ENCODE peak calls at places on chromosome 21, in seven cellular contexts. H, G, Z, K, T, C and W are unnamed samples.

GRCh38 chr21:31922881-31923280 is 50.1 kb downstream of the HUNK start:
- DNase-seq in T (no peak), K (no peak), Z (no peak), G (no peak), C (no peak), H (no peak), W (peak; percentile 90)

GRCh38 chr21:26007911-26008579 is 162.5 kb downstream of the APP start:
- DNase-seq in H (no peak), Z (no peak), G (no peak), T (no peak), K (no peak), C (no peak), W (peak; percentile 94)

GRCh38 chr21:30104246-30104645 is 62.4 kb downstream of the CLDN17 start:
- DNase-seq in T (no peak), G (no peak), Z (no peak), K (no peak), H (no peak), C (no peak), W (no peak)

GRCh38 chr21:26939532-26940181 is 27.2 kb downstream of the ADAMTS5 start:
- DNase-seq in G (no peak), Z (no peak), K (no peak), C (no peak), T (no peak), H (peak; percentile 45), W (no peak)

GRCh38 chr21:15272171-15272570 is 207.4 kb upstream of the NRIP1 start:
- DNase-seq in H (no peak), Z (no peak), G (no peak), C (no peak), T (no peak), K (no peak), W (no peak)

GRCh38 chr21:21182401-21182800 is 184.2 kb downstream of the NCAM2 start:
- DNase-seq in Z (no peak), K (no peak), C (no peak), T (no peak), H (no peak), G (no peak), W (no peak)

GRCh38 chr21:15638856-15639549 is 90.8 kb upstream of the USP25 start:
- DNase-seq in K (no peak), H (no peak), Z (no peak), T (no peak), C (no peak), G (no peak), W (peak; percentile 16)

GRCh38 chr21:42063206-42063577 is 7.9 kb upstream of the UMODL1 start:
- DNase-seq in H (no peak), Z (no peak), K (no peak), G (peak; percentile 73), C (no peak), T (no peak), W (no peak)

GRCh38 chr21:41611966-41612606 is 104.1 kb upstream of the TMPRSS2 start:
- DNase-seq in T (no peak), H (no peak), Z (no peak), G (peak; percentile 64), C (peak; percentile 59), K (no peak), W (peak; percentile 13)

GRCh38 chr21:44484498-44485253 is 29.4 kb downstream of the LRRC3 start:
- DNase-seq in C (no peak), G (no peak), H (no peak), K (no peak), Z (no peak), T (no peak), W (no peak)

GRCh38 chr21:39955326-39955725 is 88.1 kb downstream of the PCP4 start:
- DNase-seq in Z (no peak), T (no peak), H (no peak), G (no peak), K (no peak), C (no peak), W (no peak)

GRCh38 chr21:42102063-42102462 is 30.9 kb downstream of the UMODL1 start:
- DNase-seq in C (no peak), H (no peak), T (no peak), K (peak; percentile 57), Z (no peak), G (no peak), W (no peak)

GRCh38 chr21:43815991-43816390 is 26.6 kb downstream of the RRP1 start:
- DNase-seq in G (no peak), T (no peak), K (no peak), H (no peak), C (no peak), Z (no peak), W (peak; percentile 49)

GRCh38 chr21:45105906-45106485 is 31.6 kb downstream of the ADARB1 start:
- DNase-seq in G (no peak), K (no peak), T (no peak), H (no peak), C (no peak), Z (no peak), W (peak; percentile 34)

GRCh38 chr21:44949161-44950015 is 9.6 kb downstream of the SLX9 start:
- DNase-seq in T (no peak), K (no peak), H (no peak), G (peak; percentile 72), C (peak; percentile 84), Z (peak; percentile 83), W (peak; percentile 80)

GRCh38 chr21:26432410-26432809 is 140.7 kb downstream of the CYYR1 start:
- DNase-seq in Z (no peak), G (no peak), K (no peak), T (no peak), H (no peak), C (no peak), W (no peak)

GRCh38 chr21:37673801-37674575 is 242.3 kb downstream of the KCNJ6 start:
- DNase-seq in K (no peak), Z (no peak), T (no peak), G (no peak), C (no peak), H (no peak), W (no peak)

GRCh38 chr21:34886554-34887385 is 162.3 kb downstream of the RUNX1 start:
- DNase-seq in K (no peak), C (no peak), H (no peak), T (no peak), G (peak; percentile 68), Z (no peak), W (peak; percentile 56)

GRCh38 chr21:27571706-27572105 is 604.8 kb upstream of the ADAMTS5 start:
- DNase-seq in K (no peak), H (peak; percentile 67), Z (no peak), C (no peak), T (peak; percentile 20), G (no peak), W (no peak)

GRCh38 chr21:31326478-31327247 is 17.4 kb downstream of the TIAM1 start:
- DNase-seq in K (peak; percentile 96), C (no peak), T (no peak), G (peak; percentile 77), H (peak; percentile 33), Z (no peak), W (no peak)

GRCh38 chr21:42570841-42571387 is 57.3 kb downstream of the SLC37A1 start:
- DNase-seq in K (no peak), Z (no peak), C (no peak), T (no peak), G (no peak), H (no peak), W (no peak)

GRCh38 chr21:15534450-15534886 is 195.3 kb upstream of the USP25 start:
- DNase-seq in T (no peak), K (no peak), C (no peak), G (no peak), Z (no peak), H (no peak), W (no peak)

GRCh38 chr21:36156815-36157670 is at the start of gene DOP1B:
- DNase-seq in Z (no peak), K (no peak), C (no peak), T (no peak), H (no peak), G (peak; percentile 48), W (peak; percentile 42)
- H3K4me3 ChIP-seq in Z (peak within 1 kb of the TSS; percentile 84), K (peak within 1 kb of the TSS; percentile 67), C (peak within 1 kb of the TSS; percentile 69), T (peak within 1 kb of the TSS; percentile 81), H (peak within 1 kb of the TSS; percentile 76), G (peak within 1 kb of the TSS; percentile 90), W (peak within 1 kb of the TSS; percentile 77)

GRCh38 chr21:36155603-36156338 is 853 bp upstream of the DOP1B start:
- DNase-seq in Z (no peak), C (no peak), H (no peak), T (no peak), G (no peak), K (no peak), W (no peak)
- H3K4me3 ChIP-seq in Z (peak overlapping the region; percentile 84), C (peak overlapping the region; percentile 62), H (peak overlapping the region; percentile 72), T (peak overlapping the region; percentile 81), G (no peak overlapping the region), K (peak overlapping the region; percentile 62), W (peak overlapping the region; percentile 58)

DNA sequence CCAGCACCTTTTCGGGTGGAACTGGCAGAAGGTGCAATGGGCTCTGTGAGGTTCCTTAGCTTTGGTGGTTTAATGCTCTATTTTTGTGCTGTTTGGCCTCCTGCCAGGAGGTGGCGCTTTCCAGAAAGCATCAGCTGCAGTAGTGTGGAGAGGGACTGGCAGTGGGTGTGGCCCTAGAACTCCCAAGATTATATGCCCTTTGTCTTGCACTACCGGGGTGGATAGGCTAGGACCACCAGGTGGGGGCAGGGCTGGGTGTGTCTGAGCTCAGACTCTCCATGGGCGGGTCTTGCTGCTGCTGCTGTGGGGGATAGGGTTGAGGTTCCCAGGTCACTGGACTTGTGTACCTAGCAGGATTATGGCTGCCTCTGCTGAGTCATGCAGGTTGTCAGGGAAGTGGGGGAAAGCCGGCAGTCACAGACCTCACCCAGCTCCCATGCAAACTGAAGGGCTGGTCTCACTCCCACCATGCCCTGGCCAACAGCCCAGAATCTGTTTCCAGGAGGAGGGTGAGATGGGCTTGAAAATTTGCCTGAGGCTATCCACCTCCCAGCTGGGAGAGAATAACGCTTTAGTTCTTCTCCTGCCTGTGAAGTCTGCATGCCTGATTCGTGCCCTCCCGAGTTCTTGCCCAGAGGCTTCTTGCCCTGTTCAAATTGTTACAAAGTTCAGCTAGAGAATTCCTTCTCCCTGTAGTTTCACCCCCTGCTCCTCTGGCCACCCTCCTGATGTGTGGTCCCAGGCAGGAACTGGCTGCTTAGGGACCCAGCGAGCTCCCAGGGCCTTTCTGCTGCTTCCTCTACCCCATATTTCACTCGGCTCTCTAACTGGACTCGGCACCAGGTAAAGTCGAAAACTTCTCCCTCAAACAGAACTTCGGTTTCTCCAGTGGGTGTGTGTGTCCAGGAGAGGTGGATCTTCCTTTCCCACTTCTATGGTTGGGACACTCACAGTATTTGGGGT is 76.5 kb upstream of the BTG3 start:
- DNase-seq in Z (no peak), H (no peak), T (no peak), C (no peak), G (peak; percentile 60), K (peak; percentile 28), W (peak; percentile 88)
- H3K4me3 ChIP-seq in Z (no peak overlapping the region), H (no peak overlapping the region), T (no peak overlapping the region), C (no peak overlapping the region), G (no peak overlapping the region), K (no peak overlapping the region), W (peak overlapping the region; percentile 49)

GRCh38 chr21:46161800-46162592 is 6.6 kb upstream of the FTCD start:
- DNase-seq in H (no peak), G (no peak), T (no peak), Z (peak; percentile 7), C (no peak), K (no peak), W (no peak)

GRCh38 chr21:46163375-46163774 is 8.0 kb upstream of the FTCD start:
- DNase-seq in H (no peak), Z (no peak), K (no peak), C (no peak), G (no peak), T (no peak), W (no peak)

GRCh38 chr21:46168659-46169386 is 13.4 kb upstream of the FTCD start:
- DNase-seq in G (peak; percentile 52), Z (no peak), H (no peak), C (no peak), K (no peak), T (no peak), W (no peak)

GRCh38 chr21:46168238-46168637 is 12.9 kb upstream of the FTCD start:
- DNase-seq in K (no peak), Z (no peak), G (no peak), C (no peak), H (no peak), T (no peak), W (no peak)

GRCh38 chr21:46165099-46165498 is 9.7 kb upstream of the FTCD start:
- DNase-seq in K (no peak), T (no peak), G (no peak), Z (no peak), C (no peak), H (no peak), W (no peak)
- H3K4me3 ChIP-seq in K (no peak overlapping the region), T (no peak overlapping the region), G (no peak overlapping the region), Z (no peak overlapping the region), C (no peak overlapping the region), H (no peak overlapping the region), W (no peak overlapping the region)